ENCODE peak calls at places on chromosomes 5 and 9, in eight cellular contexts. R is HCT116, P is GM23338, T is SK-N-SH, L is A549, O is HepG2, F is GM12878, S is K562. B is an unnamed sample. For H3K4me1, the result is how much of the 10 kb centered on the place peaks cover.

GRCh38 chr5:151719228-151719861 is 32.6 kb upstream of the SPARC start:
- DNase-seq in R (no peak), P (peak), T (no peak), L (peak), O (peak), F (no peak), S (no peak), B (no peak)

GRCh38 chr5:84487963-84488362 is 103.3 kb upstream of the EDIL3 start:
- DNase-seq in R (no peak), P (no peak), T (no peak), L (no peak), O (no peak), F (no peak), S (no peak), B (no peak)

GRCh38 chr5:174098694-174099093 is 53.2 kb downstream of the NSG2 start:
- DNase-seq in R (no peak), P (no peak), T (no peak), L (no peak), O (no peak), F (no peak), S (no peak), B (no peak)

GRCh38 chr5:151286246-151286645 is 17.3 kb downstream of the SLC36A3 start:
- DNase-seq in R (no peak), P (no peak), T (no peak), L (no peak), O (no peak), F (no peak), S (no peak), B (no peak)

GRCh38 chr9:13651526-13651925 is 372.0 kb upstream of the MPDZ start:
- DNase-seq in R (no peak), P (no peak), T (no peak), L (no peak), O (no peak), F (no peak), S (no peak), B (no peak)

GRCh38 chr5:77972545-77973252 is 196.6 kb upstream of the TBCA start:
- DNase-seq in R (no peak), P (peak), T (peak), L (no peak), O (no peak), F (no peak), S (no peak), B (no peak)

GRCh38 chr5:172691886-172692285 is 50.8 kb downstream of the NEURL1B start:
- DNase-seq in R (no peak), P (no peak), T (no peak), L (no peak), O (no peak), F (no peak), S (peak), B (no peak)

GRCh38 chr5:66864240-66864884 is 268.2 kb downstream of the MAST4 start:
- DNase-seq in R (no peak), P (peak), T (no peak), L (peak), O (peak), F (no peak), S (no peak), B (no peak)

GRCh38 chr9:87567988-87568800 is 70.5 kb downstream of the DAPK1 start:
- DNase-seq in R (no peak), P (no peak), T (no peak), L (no peak), O (no peak), F (no peak), S (no peak), B (no peak)

GRCh38 chr5:137733922-137734695 is 1.8 kb downstream of the KLHL3 start:
- DNase-seq in R (no peak), P (peak), T (no peak), L (no peak), O (no peak), F (no peak), S (no peak), B (no peak)

DNA sequence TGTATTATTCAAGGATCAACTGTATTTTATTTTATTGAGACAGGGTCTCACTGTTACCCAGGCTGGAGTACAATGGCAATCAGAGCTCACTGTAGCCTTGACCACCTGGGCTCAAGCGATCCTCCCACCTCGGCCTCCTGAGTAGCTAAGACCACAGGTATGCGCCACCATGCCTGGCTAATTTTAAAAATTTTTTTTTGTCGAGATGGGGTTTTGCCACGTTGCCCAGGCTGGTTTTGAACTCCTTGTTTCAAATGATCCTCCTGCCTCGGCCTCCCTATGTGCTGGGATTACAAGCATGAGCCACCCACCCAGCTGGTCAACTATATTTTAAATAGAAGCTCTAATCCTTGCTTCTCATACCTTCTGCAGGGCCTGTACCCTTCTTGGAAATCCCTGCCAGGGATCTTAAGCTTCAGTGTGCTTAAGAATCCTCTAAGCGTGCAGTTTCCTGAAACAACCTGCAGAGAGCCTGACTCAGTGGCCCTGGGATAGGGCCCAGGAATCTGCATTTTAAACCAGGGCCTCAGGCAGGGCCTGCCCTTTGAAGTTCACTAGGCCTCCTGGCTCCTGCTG is 2.9 kb downstream of the AKNA start:
- DNase-seq in R (peak), P (no peak), T (no peak), L (no peak), O (no peak), F (no peak), S (no peak), B (no peak)
- H3K4me1 ChIP-seq in R (under half), P (half or more), T (under half), L (under half), O (under half), F (half or more), S (under half), B (under half)

GRCh38 chr9:36327903-36328302 is 69.7 kb upstream of the GNE start:
- DNase-seq in R (no peak), P (no peak), T (no peak), L (no peak), O (no peak), F (no peak), S (no peak), B (no peak)

GRCh38 chr9:36323926-36324325 is 65.7 kb upstream of the GNE start:
- DNase-seq in R (no peak), P (no peak), T (no peak), L (no peak), O (no peak), F (peak), S (no peak), B (no peak)

GRCh38 chr9:36322462-36322861 is 64.2 kb upstream of the GNE start:
- DNase-seq in R (no peak), P (no peak), T (peak), L (no peak), O (no peak), F (no peak), S (no peak), B (no peak)

GRCh38 chr9:36328798-36329411 is 70.7 kb upstream of the GNE start:
- DNase-seq in R (peak), P (peak), T (peak), L (peak), O (peak), F (no peak), S (peak), B (peak)

GRCh38 chr9:36325081-36325828 is 67.0 kb upstream of the GNE start:
- DNase-seq in R (no peak), P (no peak), T (no peak), L (no peak), O (no peak), F (no peak), S (no peak), B (no peak)
- TF ChIP-seq REST in R (no peak), P (no peak), T (no peak), L (no peak), O (no peak), F (no peak), S (no peak), B (no peak)

DNA sequence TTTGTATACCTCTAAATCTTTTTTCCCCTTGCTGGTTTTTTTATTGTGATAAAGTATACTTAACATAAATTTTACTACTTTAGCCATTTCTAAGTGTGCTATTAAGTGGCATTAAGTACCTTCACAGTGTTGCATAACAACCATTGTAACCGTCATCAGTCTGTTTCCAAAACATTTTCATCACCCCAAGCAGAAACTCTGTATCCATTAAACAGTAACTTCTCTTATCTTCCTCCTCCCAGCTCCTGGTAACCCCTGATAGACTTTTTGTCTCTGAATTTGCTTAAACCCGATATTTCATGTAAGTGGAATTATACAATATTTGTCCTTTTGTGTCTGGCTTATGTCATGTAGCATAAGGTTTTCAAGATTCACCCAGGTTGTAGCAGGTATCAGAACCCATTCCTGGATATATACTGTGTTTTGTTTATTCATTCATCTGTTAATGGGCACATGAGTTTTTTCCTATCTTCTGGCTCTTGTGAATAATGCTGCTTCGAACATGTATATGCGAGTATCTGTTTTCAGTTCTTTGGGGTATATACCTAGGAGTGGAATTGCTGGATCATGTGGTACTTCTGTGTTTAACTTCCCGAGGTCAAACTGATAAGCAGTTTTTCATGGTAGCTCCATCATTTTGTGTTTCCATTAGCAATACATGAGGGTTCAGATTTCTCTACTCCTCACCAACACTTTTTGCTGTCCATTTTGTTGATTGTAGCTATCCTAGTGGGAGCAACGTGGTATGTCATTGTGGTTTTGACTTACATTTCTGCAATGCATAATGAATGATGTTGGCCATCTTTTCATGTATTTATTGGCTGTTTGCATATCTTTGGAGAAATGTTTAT is 66.5 kb downstream of the EHMT1 start:
- DNase-seq in R (no peak), P (no peak), T (no peak), L (no peak), O (no peak), F (no peak), S (peak), B (no peak)
- H3K4me1 ChIP-seq in R (under half), P (half or more), T (under half), L (under half), O (under half), F (under half), S (under half), B (under half)

GRCh38 chr9:16704489-16705111 is 165.9 kb downstream of the BNC2 start:
- DNase-seq in R (no peak), P (peak), T (peak), L (no peak), O (no peak), F (no peak), S (no peak), B (no peak)
- TF ChIP-seq REST in R (no peak), P (no peak), T (no peak), L (no peak), O (no peak), F (no peak), S (no peak), B (no peak)

DNA sequence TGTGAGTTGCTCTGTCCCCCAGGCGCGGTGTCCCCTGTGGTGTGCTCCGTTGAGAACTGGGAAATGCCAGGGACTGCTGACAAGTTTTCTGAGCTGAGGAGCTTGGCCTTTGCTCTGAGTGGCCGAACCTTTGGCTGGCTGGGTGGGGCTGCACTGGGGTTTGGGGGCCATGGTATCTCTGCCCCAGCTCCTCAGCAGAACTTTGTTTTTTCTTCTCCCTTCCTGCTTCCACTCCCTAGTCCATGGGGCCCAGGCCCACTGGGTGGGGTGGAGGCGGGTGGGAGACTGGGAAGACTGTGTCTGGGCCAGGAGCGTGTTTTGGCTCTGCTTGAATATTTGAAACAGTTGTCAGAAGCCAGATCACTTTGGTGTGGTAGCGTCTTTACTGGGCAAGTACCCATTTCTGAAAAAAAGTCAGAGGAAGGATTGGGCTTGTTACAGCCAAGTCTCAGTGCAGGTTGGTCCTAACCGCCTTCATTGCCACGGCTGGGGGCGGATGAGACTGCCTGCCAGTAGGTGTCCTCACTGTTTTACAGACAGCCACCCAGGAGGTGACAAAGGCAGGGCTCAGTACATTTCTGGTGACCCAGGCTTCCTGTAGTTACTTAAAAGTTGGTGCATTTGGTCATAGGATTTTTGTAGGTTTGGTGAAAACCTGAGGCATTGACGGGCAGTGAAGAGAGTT is 92.7 kb downstream of the DAB2IP start:
- DNase-seq in R (no peak), P (peak), T (peak), L (peak), O (peak), F (no peak), S (peak), B (no peak)
- H3K4me1 ChIP-seq in R (under half), P (under half), T (half or more), L (under half), O (half or more), F (under half), S (under half), B (under half)

GRCh38 chr5:89447027-89447426 is 564.0 kb upstream of the MEF2C start:
- DNase-seq in R (no peak), P (peak), T (no peak), L (no peak), O (no peak), F (no peak), S (no peak), B (no peak)

GRCh38 chr5:89449392-89450148 is 566.6 kb upstream of the MEF2C start:
- DNase-seq in R (no peak), P (no peak), T (no peak), L (no peak), O (no peak), F (no peak), S (no peak), B (no peak)

GRCh38 chr5:89450149-89450538 is 567.2 kb upstream of the MEF2C start:
- DNase-seq in R (no peak), P (no peak), T (no peak), L (no peak), O (no peak), F (no peak), S (no peak), B (no peak)

GRCh38 chr5:89452081-89452480 is 569.1 kb upstream of the MEF2C start:
- DNase-seq in R (no peak), P (no peak), T (no peak), L (no peak), O (no peak), F (no peak), S (no peak), B (no peak)

GRCh38 chr5:89451263-89451662 is 568.3 kb upstream of the MEF2C start:
- DNase-seq in R (no peak), P (peak), T (no peak), L (no peak), O (no peak), F (no peak), S (no peak), B (no peak)
- TF ChIP-seq REST in R (no peak), P (no peak), T (no peak), L (no peak), O (no peak), F (no peak), S (no peak), B (no peak)

B was measured in Panc1.